ENCODE peak calls at places on chromosomes 3 and 15, in eight cellular contexts. One of them, this sample, is unnamed.

GRCh38 chr15:71657141-71657540 is 153.2 kb upstream of the NR2E3 start:
- DNase-seq in sigmoid colon: no peak
- DNase-seq in esophagus squamous epithelium: no peak
- DNase-seq in endothelial cell of umbilical vein: no peak
- DNase-seq in GM12892: no peak
- DNase-seq in HCT116: no peak
- DNase-seq in stomach: no peak
- DNase-seq in right lobe of liver: no peak
- DNase-seq in this sample: no peak

GRCh38 chr3:34683851-34684250 is 885.4 kb downstream of the PDCD6IP start:
- DNase-seq in endothelial cell of umbilical vein: peak; percentile 42
- DNase-seq in right lobe of liver: peak; percentile 60
- DNase-seq in esophagus squamous epithelium: no peak
- DNase-seq in stomach: peak; percentile 69
- DNase-seq in sigmoid colon: no peak
- DNase-seq in GM12892: no peak
- DNase-seq in HCT116: no peak
- DNase-seq in this sample: peak; percentile 51

GRCh38 chr15:84079885-84080777 is 155.4 kb upstream of the GOLGA6L4 start:
- DNase-seq in HCT116: no peak
- DNase-seq in sigmoid colon: peak; percentile 67
- DNase-seq in endothelial cell of umbilical vein: no peak
- DNase-seq in esophagus squamous epithelium: peak; percentile 0
- DNase-seq in right lobe of liver: peak; percentile 21
- DNase-seq in stomach: peak; percentile 26
- DNase-seq in GM12892: peak; percentile 41
- DNase-seq in this sample: no peak

GRCh38 chr3:11476814-11477213 is 166.9 kb downstream of the VGLL4 start:
- DNase-seq in right lobe of liver: no peak
- DNase-seq in GM12892: no peak
- DNase-seq in HCT116: no peak
- DNase-seq in stomach: no peak
- DNase-seq in endothelial cell of umbilical vein: peak; percentile 75
- DNase-seq in sigmoid colon: no peak
- DNase-seq in esophagus squamous epithelium: no peak
- DNase-seq in this sample: no peak

GRCh38 chr3:196207833-196208607 is 3.2 kb downstream of the ZDHHC19 start:
- DNase-seq in esophagus squamous epithelium: no peak
- DNase-seq in GM12892: peak; percentile 73
- DNase-seq in right lobe of liver: peak; percentile 89
- DNase-seq in endothelial cell of umbilical vein: no peak
- DNase-seq in HCT116: no peak
- DNase-seq in stomach: no peak
- DNase-seq in sigmoid colon: no peak
- DNase-seq in this sample: peak; percentile 73

GRCh38 chr3:62922326-62922725 is 47.1 kb upstream of the CADPS start:
- DNase-seq in GM12892: no peak
- DNase-seq in HCT116: no peak
- DNase-seq in right lobe of liver: no peak
- DNase-seq in esophagus squamous epithelium: no peak
- DNase-seq in stomach: no peak
- DNase-seq in sigmoid colon: no peak
- DNase-seq in endothelial cell of umbilical vein: no peak
- DNase-seq in this sample: no peak

GRCh38 chr15:32091505-32092380 is 61.4 kb downstream of the CHRNA7 start:
- DNase-seq in HCT116: no peak
- DNase-seq in endothelial cell of umbilical vein: no peak
- DNase-seq in right lobe of liver: no peak
- DNase-seq in esophagus squamous epithelium: no peak
- DNase-seq in sigmoid colon: no peak
- DNase-seq in stomach: no peak
- DNase-seq in GM12892: no peak
- DNase-seq in this sample: no peak

GRCh38 chr15:80093854-80094418 is 34.5 kb downstream of the ZFAND6 start:
- DNase-seq in esophagus squamous epithelium: no peak
- DNase-seq in stomach: peak; percentile 53
- DNase-seq in endothelial cell of umbilical vein: peak; percentile 75
- DNase-seq in sigmoid colon: peak; percentile 82
- DNase-seq in right lobe of liver: peak; percentile 35
- DNase-seq in HCT116: no peak
- DNase-seq in GM12892: no peak
- DNase-seq in this sample: no peak

GRCh38 chr15:35078221-35078915 is 6.7 kb downstream of the NANOGP8 start:
- DNase-seq in sigmoid colon: no peak
- DNase-seq in right lobe of liver: no peak
- DNase-seq in endothelial cell of umbilical vein: peak; percentile 54
- DNase-seq in esophagus squamous epithelium: no peak
- DNase-seq in GM12892: peak; percentile 47
- DNase-seq in HCT116: peak; percentile 44
- DNase-seq in stomach: peak; percentile 31
- DNase-seq in this sample: peak; percentile 71

GRCh38 chr15:59148160-59148810 is 43.3 kb downstream of the CCNB2 start:
- DNase-seq in GM12892: no peak
- DNase-seq in right lobe of liver: no peak
- DNase-seq in endothelial cell of umbilical vein: no peak
- DNase-seq in sigmoid colon: no peak
- DNase-seq in esophagus squamous epithelium: no peak
- DNase-seq in stomach: no peak
- DNase-seq in HCT116: no peak
- DNase-seq in this sample: no peak

GRCh38 chr3:193732391-193732790 is 139.4 kb downstream of the OPA1 start:
- DNase-seq in stomach: no peak
- DNase-seq in endothelial cell of umbilical vein: no peak
- DNase-seq in GM12892: no peak
- DNase-seq in sigmoid colon: no peak
- DNase-seq in HCT116: peak; percentile 16
- DNase-seq in right lobe of liver: peak; percentile 41
- DNase-seq in esophagus squamous epithelium: no peak
- DNase-seq in this sample: no peak

GRCh38 chr3:71050521-71051258 is 532.8 kb downstream of the FOXP1 start:
- DNase-seq in HCT116: no peak
- DNase-seq in sigmoid colon: no peak
- DNase-seq in GM12892: no peak
- DNase-seq in right lobe of liver: no peak
- DNase-seq in esophagus squamous epithelium: no peak
- DNase-seq in stomach: no peak
- DNase-seq in endothelial cell of umbilical vein: peak; percentile 91
- DNase-seq in this sample: no peak

GRCh38 chr3:194178693-194179092 is 42.7 kb downstream of the HES1 start:
- DNase-seq in HCT116: no peak
- DNase-seq in GM12892: no peak
- DNase-seq in esophagus squamous epithelium: no peak
- DNase-seq in endothelial cell of umbilical vein: no peak
- DNase-seq in right lobe of liver: no peak
- DNase-seq in sigmoid colon: no peak
- DNase-seq in stomach: no peak
- DNase-seq in this sample: no peak

GRCh38 chr15:58070801-58071418 is 5.4 kb upstream of the ALDH1A2 start:
- DNase-seq in stomach: peak; percentile 61
- DNase-seq in right lobe of liver: peak; percentile 44
- DNase-seq in sigmoid colon: peak; percentile 67
- DNase-seq in esophagus squamous epithelium: no peak
- DNase-seq in GM12892: no peak
- DNase-seq in endothelial cell of umbilical vein: peak; percentile 73
- DNase-seq in HCT116: peak; percentile 57
- DNase-seq in this sample: peak; percentile 45

GRCh38 chr3:8629151-8630021 is 15.2 kb downstream of the SSUH2 start:
- DNase-seq in sigmoid colon: peak; percentile 71
- DNase-seq in esophagus squamous epithelium: no peak
- DNase-seq in HCT116: peak; percentile 90
- DNase-seq in endothelial cell of umbilical vein: peak; percentile 45
- DNase-seq in stomach: peak; percentile 76
- DNase-seq in GM12892: no peak
- DNase-seq in right lobe of liver: no peak
- DNase-seq in this sample: peak; percentile 73

GRCh38 chr3:148604270-148605085 is 93.2 kb upstream of the AGTR1 start:
- DNase-seq in endothelial cell of umbilical vein: no peak
- DNase-seq in GM12892: no peak
- DNase-seq in right lobe of liver: no peak
- DNase-seq in stomach: no peak
- DNase-seq in sigmoid colon: peak; percentile 65
- DNase-seq in esophagus squamous epithelium: no peak
- DNase-seq in HCT116: no peak
- DNase-seq in this sample: no peak

GRCh38 chr3:172627057-172627809 is 83.6 kb downstream of the NCEH1 start:
- DNase-seq in GM12892: no peak
- DNase-seq in endothelial cell of umbilical vein: peak; percentile 53
- DNase-seq in esophagus squamous epithelium: no peak
- DNase-seq in right lobe of liver: no peak
- DNase-seq in HCT116: no peak
- DNase-seq in stomach: no peak
- DNase-seq in sigmoid colon: no peak
- DNase-seq in this sample: peak; percentile 41

GRCh38 chr15:35427091-35427490 is 118.9 kb downstream of the DPH6 start:
- DNase-seq in sigmoid colon: no peak
- DNase-seq in endothelial cell of umbilical vein: peak; percentile 90
- DNase-seq in right lobe of liver: no peak
- DNase-seq in HCT116: no peak
- DNase-seq in GM12892: no peak
- DNase-seq in stomach: no peak
- DNase-seq in esophagus squamous epithelium: no peak
- DNase-seq in this sample: no peak

GRCh38 chr3:40237892-40238571 is 71.5 kb upstream of the EIF1B start:
- DNase-seq in sigmoid colon: no peak
- DNase-seq in esophagus squamous epithelium: no peak
- DNase-seq in HCT116: no peak
- DNase-seq in right lobe of liver: no peak
- DNase-seq in endothelial cell of umbilical vein: no peak
- DNase-seq in stomach: no peak
- DNase-seq in GM12892: no peak
- DNase-seq in this sample: no peak

GRCh38 chr3:165518346-165518745 is 318.9 kb downstream of the BCHE start:
- DNase-seq in esophagus squamous epithelium: no peak
- DNase-seq in GM12892: no peak
- DNase-seq in right lobe of liver: no peak
- DNase-seq in HCT116: no peak
- DNase-seq in sigmoid colon: no peak
- DNase-seq in stomach: no peak
- DNase-seq in endothelial cell of umbilical vein: no peak
- DNase-seq in this sample: no peak

GRCh38 chr15:61132211-61132610 is 96.9 kb downstream of the RORA start:
- DNase-seq in right lobe of liver: no peak
- DNase-seq in esophagus squamous epithelium: no peak
- DNase-seq in HCT116: no peak
- DNase-seq in sigmoid colon: no peak
- DNase-seq in stomach: no peak
- DNase-seq in GM12892: no peak
- DNase-seq in endothelial cell of umbilical vein: no peak
- DNase-seq in this sample: no peak

GRCh38 chr15:59349715-59350420 is 22.8 kb downstream of the MYO1E start:
- DNase-seq in esophagus squamous epithelium: no peak
- DNase-seq in GM12892: no peak
- DNase-seq in HCT116: peak; percentile 83
- DNase-seq in right lobe of liver: no peak
- DNase-seq in stomach: no peak
- DNase-seq in endothelial cell of umbilical vein: peak; percentile 89
- DNase-seq in sigmoid colon: no peak
- DNase-seq in this sample: no peak

GRCh38 chr3:49703443-49703927 is 14.1 kb downstream of the RNF123 start:
- DNase-seq in esophagus squamous epithelium: no peak
- DNase-seq in stomach: peak; percentile 71
- DNase-seq in endothelial cell of umbilical vein: peak; percentile 59
- DNase-seq in right lobe of liver: peak; percentile 52
- DNase-seq in sigmoid colon: peak; percentile 80
- DNase-seq in HCT116: peak; percentile 22
- DNase-seq in GM12892: peak; percentile 91
- DNase-seq in this sample: peak; percentile 80
- TF ChIP-seq POLR2A in esophagus squamous epithelium: no peak
- TF ChIP-seq POLR2A in stomach: no peak
- TF ChIP-seq POLR2A in endothelial cell of umbilical vein: no peak
- TF ChIP-seq POLR2A in right lobe of liver: no peak
- TF ChIP-seq POLR2A in sigmoid colon: no peak
- TF ChIP-seq POLR2A in HCT116: no peak
- TF ChIP-seq POLR2A in GM12892: no peak
- TF ChIP-seq POLR2A in this sample: no peak

GRCh38 chr3:127497166-127497565 is 93.4 kb downstream of the TPRA1 start:
- DNase-seq in stomach: no peak
- DNase-seq in endothelial cell of umbilical vein: no peak
- DNase-seq in esophagus squamous epithelium: no peak
- DNase-seq in GM12892: no peak
- DNase-seq in HCT116: no peak
- DNase-seq in right lobe of liver: no peak
- DNase-seq in sigmoid colon: peak; percentile 40
- DNase-seq in this sample: no peak
- TF ChIP-seq POLR2A in stomach: no peak
- TF ChIP-seq POLR2A in endothelial cell of umbilical vein: no peak
- TF ChIP-seq POLR2A in esophagus squamous epithelium: no peak
- TF ChIP-seq POLR2A in GM12892: no peak
- TF ChIP-seq POLR2A in HCT116: no peak
- TF ChIP-seq POLR2A in right lobe of liver: no peak
- TF ChIP-seq POLR2A in sigmoid colon: no peak
- TF ChIP-seq POLR2A in this sample: no peak

GRCh38 chr15:56495050-56495449 is 30.1 kb upstream of the MNS1 start:
- DNase-seq in HCT116: no peak
- DNase-seq in sigmoid colon: no peak
- DNase-seq in esophagus squamous epithelium: no peak
- DNase-seq in GM12892: no peak
- DNase-seq in right lobe of liver: no peak
- DNase-seq in endothelial cell of umbilical vein: no peak
- DNase-seq in stomach: no peak
- DNase-seq in this sample: no peak
- TF ChIP-seq POLR2A in HCT116: no peak
- TF ChIP-seq POLR2A in sigmoid colon: no peak
- TF ChIP-seq POLR2A in esophagus squamous epithelium: no peak
- TF ChIP-seq POLR2A in GM12892: no peak
- TF ChIP-seq POLR2A in right lobe of liver: no peak
- TF ChIP-seq POLR2A in endothelial cell of umbilical vein: no peak
- TF ChIP-seq POLR2A in stomach: no peak
- TF ChIP-seq POLR2A in this sample: no peak

DNA sequence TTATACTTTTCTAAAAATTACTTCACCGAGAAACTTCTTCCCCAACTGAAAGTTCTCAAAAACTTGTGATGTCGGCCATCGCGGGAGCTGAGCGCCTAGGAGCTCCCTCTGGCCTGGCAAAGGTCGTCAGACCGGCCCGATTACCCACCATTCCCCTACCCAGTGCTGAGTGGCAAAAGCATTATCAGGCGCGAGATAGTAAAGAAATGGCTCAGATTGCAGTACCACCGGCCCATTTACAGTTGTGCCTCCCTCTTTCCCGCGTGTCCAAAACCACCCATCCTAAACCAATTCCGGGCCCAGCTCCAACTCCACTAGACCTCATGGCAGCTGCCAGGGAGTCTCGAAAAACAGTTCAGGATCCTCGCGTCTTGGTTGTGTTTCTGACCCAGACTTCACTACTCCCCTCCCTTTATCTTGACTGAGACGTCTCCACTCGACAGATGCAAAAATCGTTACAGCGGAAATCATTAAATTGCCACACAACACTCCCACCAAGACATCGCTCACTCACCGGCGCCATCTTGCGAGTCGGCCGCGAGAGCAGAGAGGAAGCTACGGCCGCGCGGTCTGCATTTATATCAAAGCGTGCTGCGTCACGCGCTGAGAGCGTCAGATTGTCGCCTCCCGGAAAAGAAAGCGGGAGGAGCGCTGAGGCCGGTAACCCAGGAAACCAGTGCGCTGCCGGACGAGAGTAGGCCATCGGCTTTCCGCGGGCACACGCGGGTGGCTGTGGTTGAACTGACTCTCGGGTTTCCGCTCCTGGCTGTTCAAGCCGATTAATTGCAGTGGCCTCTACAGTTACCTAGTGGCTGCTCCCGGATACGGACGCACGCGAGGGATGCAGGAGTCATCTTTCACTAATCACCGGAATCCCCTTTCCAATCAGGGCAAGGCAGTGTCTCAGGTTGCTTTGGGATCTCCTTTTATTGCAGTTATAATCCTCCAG is at the start of gene RPL22L1:
- DNase-seq in sigmoid colon: peak; percentile 97
- DNase-seq in right lobe of liver: peak; percentile 95
- DNase-seq in HCT116: peak; percentile 91
- DNase-seq in esophagus squamous epithelium: no peak
- DNase-seq in GM12892: peak; percentile 65
- DNase-seq in endothelial cell of umbilical vein: peak; percentile 94
- DNase-seq in stomach: peak; percentile 95
- DNase-seq in this sample: no peak
- TF ChIP-seq POLR2A in sigmoid colon: peak; percentile 78
- TF ChIP-seq POLR2A in right lobe of liver: peak; percentile 93
- TF ChIP-seq POLR2A in HCT116: peak; percentile 99
- TF ChIP-seq POLR2A in esophagus squamous epithelium: no peak
- TF ChIP-seq POLR2A in GM12892: peak; percentile 100
- TF ChIP-seq POLR2A in endothelial cell of umbilical vein: peak; percentile 99
- TF ChIP-seq POLR2A in stomach: peak; percentile 48
- TF ChIP-seq POLR2A in this sample: peak; percentile 100